ENCODE peak calls at places on chromosome 20, in six cellular contexts. I, B, C, K, V and L are unnamed samples.

GRCh38 chr20:56422824-56423189 is 10.7 kb downstream of the CASS4 start:
- DNase-seq in I (no peak), B (no peak), C (no peak), K (no peak), V (no peak), L (no peak)

GRCh38 chr20:47392015-47392720 is 35.7 kb upstream of the ZMYND8 start:
- DNase-seq in I (peak), B (peak), C (peak), K (no peak), V (no peak), L (peak)

GRCh38 chr20:42483694-42484303 is 705.9 kb downstream of the PTPRT start:
- DNase-seq in I (peak), B (no peak), C (no peak), K (peak), V (no peak), L (peak)

GRCh38 chr20:45918779-45919535 is 7.0 kb upstream of the PLTP start:
- DNase-seq in I (no peak), B (peak), C (peak), K (no peak), V (no peak), L (no peak)

GRCh38 chr20:31514154-31515071 is at the start of gene HM13:
- DNase-seq in I (peak), B (peak), C (peak), K (peak), V (peak), L (peak)

GRCh38 chr20:5183731-5184474 is 57.1 kb downstream of the CDS2 start:
- DNase-seq in I (no peak), B (no peak), C (no peak), K (no peak), V (no peak), L (no peak)

GRCh38 chr20:57263127-57263609 is 3.3 kb downstream of the BMP7 start:
- DNase-seq in I (no peak), B (no peak), C (no peak), K (no peak), V (no peak), L (no peak)

GRCh38 chr20:59242714-59243626 is 57.4 kb upstream of the EDN3 start:
- DNase-seq in I (no peak), B (no peak), C (no peak), K (no peak), V (no peak), L (no peak)

GRCh38 chr20:58399926-58400325 is 10.9 kb downstream of the VAPB start:
- DNase-seq in I (no peak), B (no peak), C (no peak), K (no peak), V (no peak), L (no peak)

GRCh38 chr20:64196831-64197418 is 32.7 kb downstream of the MYT1 start:
- DNase-seq in I (no peak), B (no peak), C (no peak), K (no peak), V (no peak), L (no peak)

GRCh38 chr20:31718952-31719643 is 3.6 kb downstream of the BCL2L1 start:
- DNase-seq in I (peak), B (no peak), C (no peak), K (no peak), V (no peak), L (peak)

GRCh38 chr20:41078329-41078728 is 49.7 kb downstream of the TOP1 start:
- DNase-seq in I (peak), B (peak), C (peak), K (no peak), V (no peak), L (peak)

GRCh38 chr20:50265245-50265946 is 74.8 kb downstream of the CEBPB start:
- DNase-seq in I (no peak), B (no peak), C (no peak), K (no peak), V (no peak), L (no peak)
- TF ChIP-seq CTCF in I (no peak), B (no peak), C (no peak), K (no peak), V (no peak), L (no peak)

GRCh38 chr20:43911066-43911465 is 3.6 kb upstream of the TOX2 start:
- DNase-seq in I (no peak), B (peak), C (peak), K (no peak), V (no peak), L (no peak)
- TF ChIP-seq CTCF in I (no peak), B (peak), C (peak), K (no peak), V (no peak), L (no peak)

DNA sequence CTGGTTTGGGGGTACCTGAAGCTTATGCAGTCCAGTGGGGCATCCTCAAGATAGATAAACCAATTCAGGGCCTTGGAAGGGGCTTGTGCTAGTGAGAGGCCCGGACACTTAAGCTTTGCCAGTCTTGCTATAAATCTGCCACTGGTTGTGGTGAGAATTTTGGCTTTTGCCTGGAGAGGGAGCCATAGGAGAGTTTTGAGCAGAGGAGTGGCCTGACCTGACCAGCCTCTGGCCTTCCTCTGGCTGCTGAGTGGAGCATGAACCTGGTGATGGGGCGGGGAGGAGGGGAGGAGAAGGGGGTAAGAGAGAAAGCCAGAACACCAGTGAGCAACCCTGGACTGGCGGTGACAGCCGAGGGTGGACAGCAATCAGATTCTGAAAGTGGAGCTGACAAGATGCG is 7.1 kb downstream of the TMEM74B start:
- DNase-seq in I (peak), B (no peak), C (peak), K (no peak), V (no peak), L (no peak)
- TF ChIP-seq CTCF in I (no peak), B (no peak), C (peak), K (no peak), V (no peak), L (peak)

DNA sequence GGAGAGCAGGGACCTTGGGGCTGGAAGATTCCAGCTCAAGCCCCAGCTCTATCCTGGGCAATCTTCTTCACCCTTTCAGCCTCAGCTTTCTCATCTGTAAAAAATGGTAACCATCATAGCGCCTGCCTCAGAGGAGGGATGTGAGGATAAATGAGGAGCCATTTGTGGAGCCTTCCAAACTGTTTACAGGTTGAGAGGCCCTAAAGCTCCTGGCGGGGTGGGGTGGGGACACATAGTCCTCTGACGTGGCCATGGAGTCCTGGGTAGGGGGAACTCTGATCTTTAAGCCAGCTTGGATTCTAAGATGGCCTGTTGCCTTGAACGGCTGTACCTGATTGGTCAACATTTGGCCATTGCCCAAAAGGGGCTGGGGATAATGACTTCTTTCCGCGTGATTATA is 111.1 kb downstream of the TOX2 start:
- DNase-seq in I (no peak), B (no peak), C (no peak), K (no peak), V (peak), L (peak)
- TF ChIP-seq CTCF in I (no peak), B (no peak), C (no peak), K (no peak), V (no peak), L (no peak)

GRCh38 chr20:44886828-44887227 is 1.3 kb downstream of the YWHAB start:
- DNase-seq in I (no peak), B (no peak), C (peak), K (no peak), V (no peak), L (no peak)

GRCh38 chr20:44886276-44886671 is 769 bp downstream of the YWHAB start:
- DNase-seq in I (no peak), B (no peak), C (no peak), K (no peak), V (no peak), L (no peak)

GRCh38 chr20:44884907-44885391 is 556 bp upstream of the YWHAB start:
- DNase-seq in I (no peak), B (no peak), C (no peak), K (no peak), V (no peak), L (no peak)

GRCh38 chr20:44887466-44887865 is 2.0 kb downstream of the YWHAB start:
- DNase-seq in I (no peak), B (no peak), C (no peak), K (no peak), V (no peak), L (no peak)

GRCh38 chr20:44885392-44886275 is at the start of gene YWHAB:
- DNase-seq in I (peak), B (peak), C (peak), K (peak), V (peak), L (peak)
- TF ChIP-seq CTCF in I (no peak), B (peak), C (no peak), K (no peak), V (peak), L (peak)